ENCODE peak calls at places on chromosomes 1 and 21, in four cellular contexts. I is iPS-NIHi11, H is GM03348, X is progenitor cell of endocrine pancreas. F is an unnamed sample.

GRCh38 chr1:212507361-212507760 is 74.6 kb downstream of the NENF start:
- DNase-seq in I (no peak), H (no peak), X (no peak), F (no peak)

GRCh38 chr1:152111515-152111968 is 3.7 kb downstream of the TCHH start:
- DNase-seq in I (peak), H (peak), X (no peak), F (peak)

GRCh38 chr1:150017206-150017750 is 6.8 kb upstream of the OTUD7B start:
- DNase-seq in I (peak), H (no peak), X (no peak), F (no peak)

GRCh38 chr1:22143065-22143514 is at the start of gene WNT4:
- DNase-seq in I (peak), H (peak), X (peak), F (peak)

GRCh38 chr21:45281411-45282282 is 6.0 kb downstream of the POFUT2 start:
- DNase-seq in I (peak), H (no peak), X (no peak), F (no peak)

GRCh38 chr1:67213164-67213563 is 46.9 kb downstream of the IL23R start:
- DNase-seq in I (peak), H (peak), X (no peak), F (peak)

GRCh38 chr1:40948741-40949528 is 30.6 kb upstream of the CTPS1 start:
- DNase-seq in I (peak), H (peak), X (peak), F (peak)

GRCh38 chr1:56240400-56240799 is 339.0 kb downstream of the PLPP3 start:
- DNase-seq in I (no peak), H (no peak), X (no peak), F (no peak)

GRCh38 chr1:6783956-6784559 is 1.2 kb upstream of the CAMTA1 start:
- DNase-seq in I (no peak), H (no peak), X (no peak), F (no peak)

GRCh38 chr1:71490432-71490831 is 409.6 kb upstream of the ZRANB2 start:
- DNase-seq in I (no peak), H (no peak), X (no peak), F (peak)

GRCh38 chr1:208252126-208252853 is 8.1 kb upstream of the PLXNA2 start:
- DNase-seq in I (peak), H (peak), X (peak), F (peak)

GRCh38 chr1:7471836-7472235 is 299.3 kb upstream of the VAMP3 start:
- DNase-seq in I (no peak), H (peak), X (no peak), F (peak)

GRCh38 chr1:101971309-101971708 is 25.4 kb downstream of the OLFM3 start:
- DNase-seq in I (no peak), H (no peak), X (no peak), F (no peak)

GRCh38 chr1:176164014-176164678 is 42.9 kb downstream of the COP1 start:
- DNase-seq in I (no peak), H (no peak), X (no peak), F (no peak)